ENCODE peak calls at places on chromosome 18, in ten cellular contexts. One of them, this sample, is unnamed.

GRCh38 chr18:13451661-13452447 is 233.3 kb downstream of the LDLRAD4 start:
- DNase-seq in T-cell: no peak
- DNase-seq in stimulated activated CD4-positive, alpha-beta T cell treated with anti-CD3 and anti-CD28 coated beads, TNF-alpha, amount 100 ng/mL, for 4 hours: no peak
- DNase-seq in stimulated activated CD8-positive, alpha-beta memory T cell treated with anti-CD3 and anti-CD28 coated beads, Interleukin-15, amount 100 ng/mL, for 24 hours: no peak
- DNase-seq in iris pigment epithelial cell: no peak
- DNase-seq in GDM1: no peak
- DNase-seq in Calu3: no peak
- DNase-seq in HuH-7: no peak
- DNase-seq in heart right ventricle: no peak
- DNase-seq in HFF-Myc: no peak
- DNase-seq in this sample: no peak

GRCh38 chr18:75393721-75394120 is 33.8 kb downstream of the SMIM21 start:
- DNase-seq in HFF-Myc: peak; percentile 25
- DNase-seq in stimulated activated CD8-positive, alpha-beta memory T cell treated with anti-CD3 and anti-CD28 coated beads, Interleukin-15, amount 100 ng/mL, for 24 hours: no peak
- DNase-seq in heart right ventricle: no peak
- DNase-seq in Calu3: no peak
- DNase-seq in stimulated activated CD4-positive, alpha-beta T cell treated with anti-CD3 and anti-CD28 coated beads, TNF-alpha, amount 100 ng/mL, for 4 hours: no peak
- DNase-seq in iris pigment epithelial cell: no peak
- DNase-seq in HuH-7: no peak
- DNase-seq in GDM1: no peak
- DNase-seq in T-cell: no peak
- DNase-seq in this sample: no peak

GRCh38 chr18:43772907-43773306 is 495.6 kb upstream of the SYT4 start:
- DNase-seq in GDM1: no peak
- DNase-seq in Calu3: no peak
- DNase-seq in stimulated activated CD8-positive, alpha-beta memory T cell treated with anti-CD3 and anti-CD28 coated beads, Interleukin-15, amount 100 ng/mL, for 24 hours: no peak
- DNase-seq in T-cell: no peak
- DNase-seq in heart right ventricle: peak; percentile 11
- DNase-seq in stimulated activated CD4-positive, alpha-beta T cell treated with anti-CD3 and anti-CD28 coated beads, TNF-alpha, amount 100 ng/mL, for 4 hours: no peak
- DNase-seq in HuH-7: no peak
- DNase-seq in iris pigment epithelial cell: no peak
- DNase-seq in HFF-Myc: no peak
- DNase-seq in this sample: no peak

GRCh38 chr18:10032331-10032979 is 118.6 kb downstream of the VAPA start:
- DNase-seq in stimulated activated CD8-positive, alpha-beta memory T cell treated with anti-CD3 and anti-CD28 coated beads, Interleukin-15, amount 100 ng/mL, for 24 hours: no peak
- DNase-seq in Calu3: no peak
- DNase-seq in T-cell: peak; percentile 31
- DNase-seq in iris pigment epithelial cell: no peak
- DNase-seq in HuH-7: no peak
- DNase-seq in HFF-Myc: no peak
- DNase-seq in GDM1: no peak
- DNase-seq in heart right ventricle: peak; percentile 45
- DNase-seq in stimulated activated CD4-positive, alpha-beta T cell treated with anti-CD3 and anti-CD28 coated beads, TNF-alpha, amount 100 ng/mL, for 4 hours: no peak
- DNase-seq in this sample: no peak

GRCh38 chr18:48931680-48932461 is 18.9 kb downstream of the SMAD7 start:
- DNase-seq in HFF-Myc: no peak
- DNase-seq in iris pigment epithelial cell: no peak
- DNase-seq in stimulated activated CD4-positive, alpha-beta T cell treated with anti-CD3 and anti-CD28 coated beads, TNF-alpha, amount 100 ng/mL, for 4 hours: no peak
- DNase-seq in Calu3: peak; percentile 42
- DNase-seq in heart right ventricle: no peak
- DNase-seq in stimulated activated CD8-positive, alpha-beta memory T cell treated with anti-CD3 and anti-CD28 coated beads, Interleukin-15, amount 100 ng/mL, for 24 hours: no peak
- DNase-seq in T-cell: no peak
- DNase-seq in HuH-7: no peak
- DNase-seq in GDM1: no peak
- DNase-seq in this sample: no peak

GRCh38 chr18:68484241-68484640 is 230.7 kb downstream of the TMX3 start:
- DNase-seq in HFF-Myc: no peak
- DNase-seq in heart right ventricle: no peak
- DNase-seq in HuH-7: no peak
- DNase-seq in iris pigment epithelial cell: peak; percentile 62
- DNase-seq in Calu3: no peak
- DNase-seq in GDM1: no peak
- DNase-seq in stimulated activated CD8-positive, alpha-beta memory T cell treated with anti-CD3 and anti-CD28 coated beads, Interleukin-15, amount 100 ng/mL, for 24 hours: no peak
- DNase-seq in T-cell: no peak
- DNase-seq in stimulated activated CD4-positive, alpha-beta T cell treated with anti-CD3 and anti-CD28 coated beads, TNF-alpha, amount 100 ng/mL, for 4 hours: no peak
- DNase-seq in this sample: no peak

GRCh38 chr18:28789460-28789859 is 612.5 kb upstream of the CDH2 start:
- DNase-seq in stimulated activated CD4-positive, alpha-beta T cell treated with anti-CD3 and anti-CD28 coated beads, TNF-alpha, amount 100 ng/mL, for 4 hours: no peak
- DNase-seq in HuH-7: no peak
- DNase-seq in Calu3: no peak
- DNase-seq in GDM1: no peak
- DNase-seq in T-cell: no peak
- DNase-seq in heart right ventricle: no peak
- DNase-seq in HFF-Myc: no peak
- DNase-seq in iris pigment epithelial cell: no peak
- DNase-seq in stimulated activated CD8-positive, alpha-beta memory T cell treated with anti-CD3 and anti-CD28 coated beads, Interleukin-15, amount 100 ng/mL, for 24 hours: no peak
- DNase-seq in this sample: no peak

GRCh38 chr18:27363918-27364317 is 178.8 kb upstream of the CHST9 start:
- DNase-seq in Calu3: no peak
- DNase-seq in stimulated activated CD8-positive, alpha-beta memory T cell treated with anti-CD3 and anti-CD28 coated beads, Interleukin-15, amount 100 ng/mL, for 24 hours: no peak
- DNase-seq in stimulated activated CD4-positive, alpha-beta T cell treated with anti-CD3 and anti-CD28 coated beads, TNF-alpha, amount 100 ng/mL, for 4 hours: no peak
- DNase-seq in HFF-Myc: no peak
- DNase-seq in HuH-7: peak; percentile 17
- DNase-seq in GDM1: no peak
- DNase-seq in T-cell: no peak
- DNase-seq in iris pigment epithelial cell: peak; percentile 23
- DNase-seq in heart right ventricle: no peak
- DNase-seq in this sample: peak; percentile 60

GRCh38 chr18:57854726-57855125 is 51.6 kb upstream of the ATP8B1 start:
- DNase-seq in stimulated activated CD4-positive, alpha-beta T cell treated with anti-CD3 and anti-CD28 coated beads, TNF-alpha, amount 100 ng/mL, for 4 hours: no peak
- DNase-seq in GDM1: no peak
- DNase-seq in T-cell: no peak
- DNase-seq in heart right ventricle: no peak
- DNase-seq in stimulated activated CD8-positive, alpha-beta memory T cell treated with anti-CD3 and anti-CD28 coated beads, Interleukin-15, amount 100 ng/mL, for 24 hours: no peak
- DNase-seq in iris pigment epithelial cell: no peak
- DNase-seq in Calu3: no peak
- DNase-seq in HuH-7: peak; percentile 33
- DNase-seq in HFF-Myc: no peak
- DNase-seq in this sample: no peak